ENCODE peak calls at places on chromosomes 12 and 14, in four cellular contexts. V is A549, C is K562, D is H1. U is an unnamed sample.

GRCh38 chr12:49030714-49031572 is 12.4 kb upstream of the PRKAG1 start:
- DNase-seq in V (no peak), C (no peak), D (no peak), U (no peak)

GRCh38 chr12:10182662-10183061 is 3.8 kb downstream of the TMEM52B start:
- DNase-seq in V (no peak), C (no peak), D (no peak), U (no peak)

GRCh38 chr14:104138891-104139459 is 588 bp downstream of the KIF26A start:
- DNase-seq in V (no peak), C (no peak), D (peak), U (no peak)

GRCh38 chr12:12612403-12612802 is 727 bp downstream of the CREBL2 start:
- DNase-seq in V (peak), C (no peak), D (no peak), U (peak)

GRCh38 chr12:104743181-104743580 is 214.9 kb downstream of the SLC41A2 start:
- DNase-seq in V (no peak), C (no peak), D (no peak), U (no peak)

GRCh38 chr12:64256166-64256800 is 34.2 kb upstream of the KICS2 start:
- DNase-seq in V (no peak), C (peak), D (no peak), U (peak)

GRCh38 chr12:14607561-14607960 is 39.9 kb upstream of the PLBD1 start:
- DNase-seq in V (no peak), C (no peak), D (no peak), U (no peak)

GRCh38 chr14:51041117-51041531 is 53.8 kb downstream of the TRIM9 start:
- DNase-seq in V (no peak), C (no peak), D (no peak), U (no peak)

GRCh38 chr12:10214877-10215267 is 2.2 kb downstream of the GABARAPL1 start:
- DNase-seq in V (no peak), C (no peak), D (no peak), U (no peak)

GRCh38 chr12:127025545-127025944 is 1241.4 kb upstream of the TMEM132C start:
- DNase-seq in V (no peak), C (peak), D (no peak), U (no peak)

GRCh38 chr14:52690983-52691760 is 4.2 kb downstream of the ERO1A start:
- DNase-seq in V (no peak), C (no peak), D (no peak), U (no peak)

GRCh38 chr12:15225136-15225535 is 3.9 kb upstream of the RERG start:
- DNase-seq in V (no peak), C (no peak), D (no peak), U (no peak)

GRCh38 chr12:114744696-114745095 is 60.7 kb upstream of the TBX3 start:
- DNase-seq in V (no peak), C (no peak), D (no peak), U (no peak)

GRCh38 chr12:53217049-53217929 is 10.2 kb upstream of the ITGB7 start:
- DNase-seq in V (no peak), C (no peak), D (peak), U (no peak)

GRCh38 chr14:44893535-44893934 is 68.2 kb downstream of the KLHL28 start:
- DNase-seq in V (no peak), C (no peak), D (no peak), U (no peak)

GRCh38 chr14:104246401-104247335 is 108.3 kb downstream of the KIF26A start:
- DNase-seq in V (no peak), C (no peak), D (peak), U (no peak)

GRCh38 chr12:126676426-126676825 is 1590.5 kb upstream of the TMEM132C start:
- DNase-seq in V (no peak), C (no peak), D (no peak), U (no peak)

GRCh38 chr12:94145231-94145979 is 3.0 kb upstream of the PLXNC1 start:
- DNase-seq in V (no peak), C (peak), D (no peak), U (no peak)

GRCh38 chr14:64812412-64812811 is 67.3 kb downstream of the SPTB start:
- DNase-seq in V (no peak), C (peak), D (peak), U (no peak)

GRCh38 chr14:56630707-56631106 is 51.1 kb downstream of the TMEM260 start:
- DNase-seq in V (no peak), C (no peak), D (no peak), U (no peak)

GRCh38 chr14:78835909-78836308 is 665.7 kb downstream of the NRXN3 start:
- DNase-seq in V (no peak), C (no peak), D (no peak), U (no peak)

GRCh38 chr12:44542716-44543115 is 333.4 kb downstream of the NELL2 start:
- DNase-seq in V (no peak), C (no peak), D (no peak), U (no peak)

GRCh38 chr12:16135323-16135722 is 142.2 kb downstream of the SLC15A5 start:
- DNase-seq in V (no peak), C (no peak), D (no peak), U (peak)

GRCh38 chr12:127640181-127640886 is 626.6 kb upstream of the TMEM132C start:
- DNase-seq in V (no peak), C (no peak), D (no peak), U (no peak)

GRCh38 chr12:39581592-39581991 is 38.0 kb downstream of the ABCD2 start:
- DNase-seq in V (no peak), C (no peak), D (no peak), U (no peak)

GRCh38 chr12:5440973-5441372 is 9.1 kb downstream of the NTF3 start:
- DNase-seq in V (no peak), C (no peak), D (no peak), U (no peak)

GRCh38 chr12:3365416-3366385 is 125.3 kb upstream of the PRMT8 start:
- DNase-seq in V (peak), C (no peak), D (peak), U (no peak)

GRCh38 chr14:83664389-83664788 is 1865.6 kb upstream of the FLRT2 start:
- DNase-seq in V (no peak), C (no peak), D (no peak), U (no peak)

GRCh38 chr14:92481386-92481785 is 32.2 kb upstream of the RIN3 start:
- DNase-seq in V (no peak), C (no peak), D (peak), U (no peak)

GRCh38 chr12:112537710-112538396 is 119.1 kb downstream of the PTPN11 start:
- DNase-seq in V (no peak), C (no peak), D (no peak), U (peak)
- TF ChIP-seq PHF8 in V (no peak), C (no peak), D (no peak), U (no peak)

DNA sequence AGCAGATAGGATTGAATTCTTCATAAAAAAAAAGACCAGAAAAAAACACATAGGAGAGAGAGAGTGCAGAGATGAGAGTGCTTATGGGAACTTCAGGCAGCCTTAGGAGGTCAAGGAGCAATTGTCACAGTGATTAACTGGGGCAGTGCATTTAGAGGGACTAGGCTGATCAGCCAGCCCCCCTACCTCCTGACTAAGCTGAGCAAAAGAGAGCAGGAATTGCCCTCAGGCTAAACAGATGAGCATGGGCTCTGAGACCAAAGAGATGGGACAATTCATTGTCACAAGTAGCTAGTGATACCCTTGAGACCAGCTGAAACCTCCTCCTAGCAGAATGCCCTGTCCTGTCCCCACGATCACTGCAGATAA is 124.0 kb downstream of the BTG1 start:
- DNase-seq in V (no peak), C (no peak), D (no peak), U (no peak)
- TF ChIP-seq PHF8 in V (no peak), C (no peak), D (no peak), U (no peak)

GRCh38 chr12:116177017-116177416 is 100.5 kb downstream of the MED13L start:
- DNase-seq in V (no peak), C (peak), D (no peak), U (no peak)

GRCh38 chr12:116171549-116171948 is 105.9 kb downstream of the MED13L start:
- DNase-seq in V (no peak), C (no peak), D (no peak), U (no peak)

GRCh38 chr12:116174904-116175303 is 102.6 kb downstream of the MED13L start:
- DNase-seq in V (no peak), C (no peak), D (no peak), U (no peak)

GRCh38 chr12:116169071-116169470 is 108.4 kb downstream of the MED13L start:
- DNase-seq in V (no peak), C (no peak), D (no peak), U (no peak)

GRCh38 chr12:116172224-116172849 is 105.2 kb downstream of the MED13L start:
- DNase-seq in V (no peak), C (no peak), D (no peak), U (no peak)
- TF ChIP-seq PHF8 in V (no peak), C (no peak), D (no peak), U (no peak)

DNA sequence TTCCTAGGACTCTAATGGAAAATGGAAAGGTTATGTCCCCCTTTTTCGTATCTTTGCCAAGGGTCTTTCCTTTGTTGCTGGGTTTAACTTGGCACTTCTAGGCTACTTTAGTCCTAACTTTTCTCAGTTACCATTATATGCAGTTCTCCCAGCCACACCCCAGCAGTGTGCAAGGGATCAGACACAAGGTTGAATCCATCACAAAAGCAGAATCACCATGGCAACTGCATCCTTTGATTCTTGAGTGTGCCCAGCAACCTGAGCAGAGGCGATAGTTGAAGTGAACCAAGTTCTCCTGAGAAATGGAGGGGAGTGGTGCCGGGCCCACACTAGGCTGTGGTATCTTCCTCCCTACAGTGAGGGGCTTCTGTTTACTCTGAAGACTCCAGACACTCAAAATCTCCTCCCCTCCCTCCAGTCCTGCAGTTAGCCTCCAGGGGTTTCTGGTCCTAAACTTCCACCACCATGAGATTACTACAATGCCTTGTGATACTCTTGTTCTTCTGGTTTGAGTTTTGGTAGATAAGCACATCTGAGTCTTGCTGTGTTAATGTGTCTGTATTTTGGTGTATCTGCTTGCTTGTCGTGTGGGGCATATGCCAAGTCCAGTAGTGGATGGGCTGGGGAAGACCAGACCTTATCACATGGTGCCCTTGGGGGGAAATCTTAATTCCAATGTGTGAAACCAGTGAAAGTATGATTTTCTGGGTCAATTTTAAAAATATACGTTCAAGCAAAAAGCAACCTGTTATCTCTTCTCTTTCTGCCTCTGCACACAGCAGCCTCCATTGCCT is 183.9 kb downstream of the CACNA1C start:
- DNase-seq in V (no peak), C (no peak), D (no peak), U (no peak)
- TF ChIP-seq PHF8 in V (no peak), C (no peak), D (no peak), U (no peak)

GRCh38 chr14:29895591-29896043 is 32.0 kb downstream of the PRKD1 start:
- DNase-seq in V (no peak), C (no peak), D (no peak), U (no peak)

GRCh38 chr14:29897181-29897580 is 30.5 kb downstream of the PRKD1 start:
- DNase-seq in V (no peak), C (no peak), D (no peak), U (no peak)

GRCh38 chr14:29896354-29896768 is 31.3 kb downstream of the PRKD1 start:
- DNase-seq in V (no peak), C (no peak), D (no peak), U (peak)

GRCh38 chr14:29900609-29901350 is 26.9 kb downstream of the PRKD1 start:
- DNase-seq in V (no peak), C (no peak), D (no peak), U (no peak)

DNA sequence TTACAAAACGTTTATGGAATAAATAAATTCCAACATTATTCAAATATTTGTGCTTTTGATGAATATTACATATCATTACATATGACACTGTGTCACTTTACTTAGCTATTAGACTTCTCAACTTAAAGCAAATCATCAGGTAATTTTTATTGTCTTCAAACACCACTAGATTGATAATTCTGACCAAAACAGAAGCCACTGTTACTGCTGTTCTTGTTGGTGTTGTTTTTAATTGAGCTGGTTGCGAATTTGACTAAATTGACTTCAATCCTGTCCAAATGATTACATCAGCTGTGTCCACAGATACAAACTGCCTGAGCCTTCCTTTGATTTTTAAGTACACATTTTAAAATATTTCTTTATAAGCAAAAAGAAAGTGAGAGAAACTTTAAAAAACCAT is 29.2 kb downstream of the PRKD1 start:
- DNase-seq in V (no peak), C (no peak), D (no peak), U (no peak)
- TF ChIP-seq PHF8 in V (no peak), C (no peak), D (no peak), U (no peak)

GRCh38 chr14:70713096-70713875 is 71.6 kb downstream of the TTC9 start:
- DNase-seq in V (no peak), C (no peak), D (no peak), U (no peak)

GRCh38 chr14:70716958-70717357 is 75.2 kb downstream of the TTC9 start:
- DNase-seq in V (no peak), C (no peak), D (no peak), U (no peak)

GRCh38 chr14:70709726-70710382 is 68.1 kb downstream of the TTC9 start:
- DNase-seq in V (no peak), C (no peak), D (no peak), U (peak)

GRCh38 chr14:70716483-70716882 is 74.8 kb downstream of the TTC9 start:
- DNase-seq in V (no peak), C (no peak), D (no peak), U (no peak)

DNA sequence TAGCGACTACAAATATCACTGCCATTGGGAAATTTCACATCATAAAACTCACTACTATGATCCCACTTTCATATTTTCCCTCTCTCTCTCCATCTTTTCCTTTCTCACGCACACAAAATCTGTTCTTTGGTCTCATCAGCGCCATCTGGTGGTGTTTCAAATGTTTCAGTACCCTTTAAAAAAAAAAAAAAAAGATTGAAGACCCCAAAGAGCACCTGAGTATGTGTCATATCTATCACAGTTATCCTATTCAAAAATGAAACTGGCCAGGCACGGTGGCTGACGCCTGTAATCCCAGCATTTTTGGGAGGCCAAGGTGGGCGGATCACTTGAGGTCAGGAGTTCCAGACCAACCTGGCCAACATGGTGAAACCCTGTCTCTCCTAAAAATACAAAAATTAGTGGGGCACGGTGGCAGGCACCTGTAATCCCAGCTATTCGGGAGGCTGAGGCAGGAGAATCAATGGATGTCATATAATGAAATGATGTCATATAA is 72.4 kb downstream of the TTC9 start:
- DNase-seq in V (peak), C (peak), D (peak), U (peak)
- TF ChIP-seq PHF8 in V (no peak), C (no peak), D (no peak), U (no peak)